ENCODE peak calls at places on chromosomes 13 and 19, in six cellular contexts. G is thoracic aorta, B is fibroblast of mammary gland, P is fibroblast of pulmonary artery, C is AG10803, X is neural progenitor cell. T is an unnamed sample.

GRCh38 chr19:43527860-43528622 is 1.0 kb upstream of the ETHE1 start:
- DNase-seq in P (no peak), C (peak; percentile 32), G (peak; percentile 15), X (no peak), B (peak; percentile 44), T (no peak)

GRCh38 chr13:79491715-79492114 is 10.8 kb downstream of the NDFIP2 start:
- DNase-seq in X (no peak), B (peak; percentile 76), C (peak; percentile 93), P (peak; percentile 70), G (no peak), T (peak; percentile 59)

GRCh38 chr19:31064486-31064885 is 284.8 kb downstream of the TSHZ3 start:
- DNase-seq in B (no peak), C (no peak), G (no peak), X (no peak), P (no peak), T (no peak)

GRCh38 chr19:41299755-41300089 is 10.2 kb upstream of the CCDC97 start:
- DNase-seq in C (peak; percentile 71), B (peak; percentile 91), G (no peak), X (no peak), P (peak; percentile 67), T (peak; percentile 91)

GRCh38 chr13:92500192-92500591 is 726.4 kb upstream of the GPC6 start:
- DNase-seq in B (no peak), X (peak; percentile 51), G (no peak), C (no peak), P (no peak), T (no peak)

GRCh38 chr19:41353466-41354342 is at the start of gene TGFB1:
- DNase-seq in X (peak; percentile 85), B (peak; percentile 81), G (peak; percentile 49), C (peak; percentile 91), P (peak; percentile 93), T (peak; percentile 89)

GRCh38 chr13:112200200-112200599 is 133.3 kb downstream of the SOX1 start:
- DNase-seq in P (no peak), G (no peak), B (no peak), X (no peak), C (no peak), T (no peak)

GRCh38 chr13:42992585-42993122 is 613 bp upstream of the EPSTI1 start:
- DNase-seq in G (no peak), C (no peak), B (no peak), P (no peak), X (no peak), T (no peak)

GRCh38 chr19:41616785-41617621 is 9.9 kb downstream of the CEACAM4 start:
- DNase-seq in B (peak; percentile 3), C (peak; percentile 1), X (peak; percentile 29), P (peak; percentile 35), G (no peak), T (no peak)

GRCh38 chr19:33416307-33417215 is 43.1 kb downstream of the CEBPG start:
- DNase-seq in G (no peak), P (peak; percentile 70), C (peak; percentile 44), B (peak; percentile 65), X (peak; percentile 81), T (peak; percentile 65)

GRCh38 chr13:45267215-45267614 is 66.4 kb upstream of the KCTD4 start:
- DNase-seq in P (no peak), B (no peak), G (no peak), C (no peak), X (no peak), T (no peak)

GRCh38 chr13:45269204-45269603 is 68.4 kb upstream of the KCTD4 start:
- DNase-seq in B (peak; percentile 51), X (no peak), C (peak; percentile 33), P (peak; percentile 35), G (no peak), T (peak; percentile 44)
- TF ChIP-seq CTCF in B (peak; percentile 12), X (peak; percentile 8), C (peak; percentile 3), P (no peak), G (no peak), T (no peak)

GRCh38 chr13:40985596-40986327 is 33.4 kb downstream of the ELF1 start:
- DNase-seq in X (no peak), P (no peak), B (no peak), G (no peak), C (no peak), T (no peak)
- H3K4me3 ChIP-seq in X (no peak overlapping the region), P (no peak overlapping the region), B (no peak overlapping the region), G (peak overlapping the region; percentile 7), C (no peak overlapping the region), T (no peak overlapping the region)

GRCh38 chr13:98033277-98034247 is 80.1 kb downstream of the IPO5 start:
- DNase-seq in P (peak; percentile 69), X (peak; percentile 42), B (peak; percentile 66), G (no peak), C (peak; percentile 81), T (peak; percentile 56)
- TF ChIP-seq CTCF in P (peak; percentile 45), X (peak; percentile 53), B (peak; percentile 50), G (no peak), C (peak; percentile 64), T (peak; percentile 45)

GRCh38 chr19:51632126-51632525 is 1.9 kb upstream of the SIGLEC5 start:
- DNase-seq in P (no peak), C (no peak), X (no peak), G (no peak), B (no peak), T (no peak)

GRCh38 chr19:51621178-51621577 is 9.0 kb downstream of the SIGLEC5 start:
- DNase-seq in G (no peak), C (no peak), B (no peak), X (no peak), P (no peak), T (no peak)

GRCh38 chr19:51627491-51628138 is 2.6 kb downstream of the SIGLEC5 start:
- DNase-seq in B (no peak), C (no peak), X (no peak), G (no peak), P (no peak), T (no peak)

GRCh38 chr19:51628153-51628939 is 1.9 kb downstream of the SIGLEC5 start:
- DNase-seq in X (no peak), P (no peak), G (no peak), B (no peak), C (no peak), T (no peak)

GRCh38 chr19:51626675-51627074 is 3.5 kb downstream of the SIGLEC5 start:
- DNase-seq in P (no peak), X (no peak), C (no peak), G (no peak), B (no peak), T (no peak)
- H3K4me3 ChIP-seq in P (no peak overlapping the region), X (no peak overlapping the region), C (no peak overlapping the region), G (no peak overlapping the region), B (no peak overlapping the region), T (no peak overlapping the region)

DNA sequence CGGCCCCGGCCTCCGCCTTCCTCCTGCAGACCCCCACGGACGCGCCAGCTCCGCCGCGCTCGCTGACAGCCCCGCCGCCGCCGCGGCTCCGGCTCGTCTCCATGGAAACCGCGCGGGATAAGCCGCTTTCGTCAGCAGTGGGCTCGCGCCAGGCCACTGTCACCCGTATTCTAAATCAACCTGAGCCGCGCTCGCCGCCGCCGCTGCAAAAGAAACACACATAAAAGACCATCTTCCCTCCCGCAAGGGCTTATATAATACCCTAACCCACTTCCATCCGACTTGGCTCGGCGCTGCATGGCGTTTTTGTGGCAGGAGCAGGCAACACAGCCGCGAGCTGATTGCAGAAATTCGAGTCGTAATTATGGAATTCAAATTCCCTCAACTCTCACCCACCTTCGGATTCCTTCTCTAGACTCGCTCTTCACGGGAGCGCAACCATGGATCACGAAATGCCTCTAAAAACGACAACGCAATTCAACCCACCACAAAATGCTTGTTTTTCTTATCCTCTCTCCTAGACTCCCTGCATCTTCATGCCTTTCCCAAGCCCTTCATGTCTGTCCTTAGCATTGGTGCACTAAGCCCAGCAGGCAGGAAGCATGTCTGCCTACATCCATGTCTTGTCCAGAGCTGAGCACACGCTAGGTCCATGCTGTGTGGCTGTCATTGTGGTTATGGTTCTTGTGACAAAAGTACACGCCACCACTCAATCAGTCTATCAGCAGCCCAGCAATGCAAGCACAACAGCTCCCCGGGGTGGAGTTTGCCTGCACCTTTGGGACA is at the start of gene AMER2:
- DNase-seq in G (no peak), X (peak; percentile 86), C (peak; percentile 4), P (peak; percentile 16), B (peak; percentile 11), T (peak; percentile 30)
- TF ChIP-seq CTCF in G (no peak), X (no peak), C (no peak), P (no peak), B (no peak), T (no peak)

GRCh38 chr19:50356691-50357177 is 8.7 kb downstream of the NAPSA start:
- DNase-seq in G (no peak), X (no peak), P (no peak), C (no peak), B (no peak), T (no peak)
- H3K4me3 ChIP-seq in G (peak overlapping the region; percentile 83), X (no peak overlapping the region), P (no peak overlapping the region), C (no peak overlapping the region), B (no peak overlapping the region), T (no peak overlapping the region)

GRCh38 chr19:54464044-54464623 is 556 bp upstream of the LENG9 start:
- DNase-seq in G (peak; percentile 75), X (peak; percentile 97), P (peak; percentile 90), C (peak; percentile 49), B (peak; percentile 40), T (peak; percentile 86)

GRCh38 chr19:54463531-54464043 is at the start of gene LENG9:
- DNase-seq in B (peak; percentile 98), C (peak; percentile 97), G (peak; percentile 100), X (peak; percentile 99), P (peak; percentile 99), T (peak; percentile 99)

GRCh38 chr19:54461201-54462071 is 2.1 kb downstream of the LENG9 start:
- DNase-seq in X (no peak), G (no peak), B (no peak), C (no peak), P (peak; percentile 57), T (no peak)

GRCh38 chr19:54462072-54462712 is 1.4 kb downstream of the LENG9 start:
- DNase-seq in P (no peak), C (no peak), B (no peak), X (no peak), G (no peak), T (no peak)

GRCh38 chr19:54462713-54463530 is 656 bp downstream of the LENG9 start:
- DNase-seq in C (peak; percentile 63), P (peak; percentile 70), X (peak; percentile 81), G (no peak), B (peak; percentile 60), T (peak; percentile 61)
- TF ChIP-seq CTCF in C (peak; percentile 10), P (peak; percentile 15), X (peak; percentile 51), G (no peak), B (no peak), T (peak; percentile 27)

GRCh38 chr13:46171739-46172138 is 10.2 kb downstream of the LCP1 start:
- DNase-seq in G (no peak), P (no peak), C (no peak), B (no peak), X (no peak), T (no peak)
- H3K4me3 ChIP-seq in G (no peak overlapping the region), P (no peak overlapping the region), C (no peak overlapping the region), B (no peak overlapping the region), X (no peak overlapping the region), T (no peak overlapping the region)

T was measured in astrocyte of the spinal cord.